ENCODE peak calls at places on chromosome 6, in six cellular contexts. One of them, this sample, is unnamed.

GRCh38 chr6:95685817-95686216 is 108.5 kb downstream of the MANEA start:
- DNase-seq in hepatocyte: no peak
- DNase-seq in cardiac fibroblast: no peak
- DNase-seq in HCT116: no peak
- DNase-seq in fibroblast of pulmonary artery: no peak
- DNase-seq in lung: no peak
- DNase-seq in this sample: no peak

GRCh38 chr6:85063611-85064010 is 299.2 kb upstream of the TBX18 start:
- DNase-seq in cardiac fibroblast: no peak
- DNase-seq in fibroblast of pulmonary artery: no peak
- DNase-seq in HCT116: no peak
- DNase-seq in hepatocyte: no peak
- DNase-seq in lung: no peak
- DNase-seq in this sample: no peak

GRCh38 chr6:156729248-156729647 is 47.9 kb upstream of the ARID1B start:
- DNase-seq in lung: no peak
- DNase-seq in HCT116: peak; percentile 26
- DNase-seq in fibroblast of pulmonary artery: peak; percentile 27
- DNase-seq in hepatocyte: no peak
- DNase-seq in cardiac fibroblast: peak; percentile 7
- DNase-seq in this sample: peak; percentile 43

GRCh38 chr6:5401845-5402738 is 140.8 kb downstream of the FARS2 start:
- DNase-seq in lung: no peak
- DNase-seq in HCT116: peak; percentile 12
- DNase-seq in cardiac fibroblast: peak; percentile 55
- DNase-seq in hepatocyte: no peak
- DNase-seq in fibroblast of pulmonary artery: peak; percentile 64
- DNase-seq in this sample: peak; percentile 41

GRCh38 chr6:141401168-141401567 is 731.6 kb upstream of the GJE1 start:
- DNase-seq in lung: no peak
- DNase-seq in cardiac fibroblast: peak; percentile 88
- DNase-seq in hepatocyte: no peak
- DNase-seq in fibroblast of pulmonary artery: peak; percentile 67
- DNase-seq in HCT116: no peak
- DNase-seq in this sample: peak; percentile 36

GRCh38 chr6:92910636-92911035 is 508.7 kb downstream of the EPHA7 start:
- DNase-seq in fibroblast of pulmonary artery: no peak
- DNase-seq in HCT116: no peak
- DNase-seq in lung: no peak
- DNase-seq in cardiac fibroblast: no peak
- DNase-seq in hepatocyte: no peak
- DNase-seq in this sample: no peak

GRCh38 chr6:2850480-2851150 is 9.0 kb upstream of the SERPINB1 start:
- DNase-seq in fibroblast of pulmonary artery: peak; percentile 88
- DNase-seq in lung: peak; percentile 69
- DNase-seq in hepatocyte: no peak
- DNase-seq in HCT116: no peak
- DNase-seq in cardiac fibroblast: peak; percentile 89
- DNase-seq in this sample: peak; percentile 50

GRCh38 chr6:22784611-22785010 is 215.2 kb downstream of the HDGFL1 start:
- DNase-seq in fibroblast of pulmonary artery: peak; percentile 44
- DNase-seq in hepatocyte: peak; percentile 17
- DNase-seq in cardiac fibroblast: peak; percentile 54
- DNase-seq in HCT116: no peak
- DNase-seq in lung: no peak
- DNase-seq in this sample: no peak

GRCh38 chr6:56595490-56596122 is 47.1 kb downstream of the DST start:
- DNase-seq in fibroblast of pulmonary artery: peak; percentile 46
- DNase-seq in hepatocyte: peak; percentile 58
- DNase-seq in cardiac fibroblast: peak; percentile 62
- DNase-seq in HCT116: peak; percentile 12
- DNase-seq in lung: no peak
- DNase-seq in this sample: peak; percentile 68

GRCh38 chr6:85403331-85404015 is 46.4 kb upstream of the NT5E start:
- DNase-seq in fibroblast of pulmonary artery: peak; percentile 93
- DNase-seq in lung: no peak
- DNase-seq in HCT116: no peak
- DNase-seq in hepatocyte: peak; percentile 28
- DNase-seq in cardiac fibroblast: peak; percentile 92
- DNase-seq in this sample: peak; percentile 81

GRCh38 chr6:43737272-43738081 is 32.5 kb upstream of the VEGFA start:
- DNase-seq in lung: no peak
- DNase-seq in hepatocyte: peak; percentile 61
- DNase-seq in fibroblast of pulmonary artery: peak; percentile 57
- DNase-seq in cardiac fibroblast: peak; percentile 58
- DNase-seq in HCT116: no peak
- DNase-seq in this sample: no peak

GRCh38 chr6:18530201-18530600 is 143.1 kb downstream of the RNF144B start:
- DNase-seq in cardiac fibroblast: no peak
- DNase-seq in HCT116: no peak
- DNase-seq in lung: no peak
- DNase-seq in fibroblast of pulmonary artery: no peak
- DNase-seq in hepatocyte: no peak
- DNase-seq in this sample: no peak

GRCh38 chr6:144134737-144135136 is 15.6 kb upstream of the STX11 start:
- DNase-seq in HCT116: no peak
- DNase-seq in lung: no peak
- DNase-seq in hepatocyte: no peak
- DNase-seq in fibroblast of pulmonary artery: no peak
- DNase-seq in cardiac fibroblast: no peak
- DNase-seq in this sample: no peak

GRCh38 chr6:21426841-21427490 is 166.6 kb upstream of the SOX4 start:
- DNase-seq in cardiac fibroblast: peak; percentile 55
- DNase-seq in HCT116: no peak
- DNase-seq in hepatocyte: no peak
- DNase-seq in fibroblast of pulmonary artery: peak; percentile 45
- DNase-seq in lung: no peak
- DNase-seq in this sample: no peak

GRCh38 chr6:168540713-168541291 is 99.8 kb downstream of the SMOC2 start:
- DNase-seq in lung: no peak
- DNase-seq in cardiac fibroblast: no peak
- DNase-seq in HCT116: no peak
- DNase-seq in hepatocyte: no peak
- DNase-seq in fibroblast of pulmonary artery: no peak
- DNase-seq in this sample: no peak

GRCh38 chr6:121627761-121628160 is 192.3 kb downstream of the GJA1 start:
- DNase-seq in lung: no peak
- DNase-seq in cardiac fibroblast: no peak
- DNase-seq in hepatocyte: peak; percentile 7
- DNase-seq in HCT116: no peak
- DNase-seq in fibroblast of pulmonary artery: no peak
- DNase-seq in this sample: no peak

GRCh38 chr6:37068523-37069270 is 63.2 kb downstream of the FGD2 start:
- DNase-seq in lung: no peak
- DNase-seq in cardiac fibroblast: no peak
- DNase-seq in hepatocyte: no peak
- DNase-seq in fibroblast of pulmonary artery: no peak
- DNase-seq in HCT116: no peak
- DNase-seq in this sample: no peak

GRCh38 chr6:103018426-103018825 is 1624.9 kb downstream of the GRIK2 start:
- DNase-seq in cardiac fibroblast: no peak
- DNase-seq in hepatocyte: no peak
- DNase-seq in HCT116: no peak
- DNase-seq in lung: no peak
- DNase-seq in fibroblast of pulmonary artery: no peak
- DNase-seq in this sample: no peak

GRCh38 chr6:158207452-158207788 is 39.3 kb downstream of the GTF2H5 start:
- DNase-seq in hepatocyte: peak; percentile 19
- DNase-seq in fibroblast of pulmonary artery: peak; percentile 85
- DNase-seq in cardiac fibroblast: peak; percentile 36
- DNase-seq in lung: no peak
- DNase-seq in HCT116: no peak
- DNase-seq in this sample: peak; percentile 28

GRCh38 chr6:139904572-139904971 is 530.1 kb upstream of the CITED2 start:
- DNase-seq in cardiac fibroblast: no peak
- DNase-seq in HCT116: no peak
- DNase-seq in hepatocyte: no peak
- DNase-seq in fibroblast of pulmonary artery: no peak
- DNase-seq in lung: no peak
- DNase-seq in this sample: no peak

GRCh38 chr6:108560463-108561308 is at the start of gene FOXO3:
- DNase-seq in hepatocyte: peak; percentile 96
- DNase-seq in lung: peak; percentile 92
- DNase-seq in fibroblast of pulmonary artery: peak; percentile 92
- DNase-seq in HCT116: peak; percentile 76
- DNase-seq in cardiac fibroblast: peak; percentile 96
- DNase-seq in this sample: peak; percentile 96

GRCh38 chr6:142728910-142729481 is 216.0 kb downstream of the HIVEP2 start:
- DNase-seq in cardiac fibroblast: peak; percentile 81
- DNase-seq in hepatocyte: peak; percentile 8
- DNase-seq in lung: no peak
- DNase-seq in fibroblast of pulmonary artery: peak; percentile 89
- DNase-seq in HCT116: no peak
- DNase-seq in this sample: peak; percentile 52

DNA sequence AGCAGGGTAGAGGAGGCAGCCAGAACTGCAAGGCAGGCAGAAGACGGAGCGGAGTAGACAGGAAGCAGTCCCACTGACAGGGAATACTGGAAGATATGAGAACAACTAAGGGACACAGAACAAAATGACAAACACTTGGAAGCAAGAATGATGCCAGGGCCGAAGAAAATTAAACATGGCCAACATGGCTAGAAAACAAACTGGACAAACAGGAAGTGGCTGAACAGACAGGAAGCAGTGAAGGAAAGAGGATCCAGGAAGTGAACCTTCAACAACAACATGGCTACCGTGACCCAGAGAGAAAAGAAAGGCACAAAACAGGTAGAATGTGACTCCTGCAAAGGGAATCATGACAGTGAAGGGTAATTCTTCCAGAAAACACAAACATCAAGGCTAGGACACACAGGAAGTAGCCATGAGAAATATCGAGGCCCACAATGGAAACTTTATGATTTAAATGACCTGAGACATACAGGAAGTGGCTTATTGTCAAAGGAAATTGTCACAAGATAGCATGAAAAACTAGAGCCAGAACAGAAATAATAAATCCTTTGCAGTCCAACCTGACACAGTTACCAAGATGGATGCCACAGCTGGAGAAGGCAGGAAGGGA is 9.1 kb downstream of the COL11A2 start:
- DNase-seq in HCT116: no peak
- DNase-seq in hepatocyte: no peak
- DNase-seq in cardiac fibroblast: no peak
- DNase-seq in lung: no peak
- DNase-seq in fibroblast of pulmonary artery: no peak
- DNase-seq in this sample: no peak
- H3K4me3 ChIP-seq in HCT116: no peak overlapping the region
- H3K4me3 ChIP-seq in hepatocyte: no peak overlapping the region
- H3K4me3 ChIP-seq in cardiac fibroblast: no peak overlapping the region
- H3K4me3 ChIP-seq in lung: no peak overlapping the region
- H3K4me3 ChIP-seq in fibroblast of pulmonary artery: no peak overlapping the region
- H3K4me3 ChIP-seq in this sample: no peak overlapping the region

GRCh38 chr6:27889275-27889627 is 22.9 kb downstream of the OR2B2 start:
- DNase-seq in hepatocyte: no peak
- DNase-seq in cardiac fibroblast: no peak
- DNase-seq in fibroblast of pulmonary artery: no peak
- DNase-seq in lung: no peak
- DNase-seq in HCT116: no peak
- DNase-seq in this sample: no peak

GRCh38 chr6:27891300-27891913 is 20.8 kb downstream of the OR2B2 start:
- DNase-seq in lung: no peak
- DNase-seq in hepatocyte: no peak
- DNase-seq in fibroblast of pulmonary artery: no peak
- DNase-seq in HCT116: no peak
- DNase-seq in cardiac fibroblast: no peak
- DNase-seq in this sample: no peak

GRCh38 chr6:27889628-27890315 is 22.4 kb downstream of the OR2B2 start:
- DNase-seq in hepatocyte: no peak
- DNase-seq in fibroblast of pulmonary artery: no peak
- DNase-seq in HCT116: peak; percentile 16
- DNase-seq in cardiac fibroblast: no peak
- DNase-seq in lung: no peak
- DNase-seq in this sample: no peak

GRCh38 chr6:27892596-27893058 is 19.6 kb downstream of the OR2B2 start:
- DNase-seq in cardiac fibroblast: no peak
- DNase-seq in hepatocyte: no peak
- DNase-seq in lung: no peak
- DNase-seq in fibroblast of pulmonary artery: peak; percentile 28
- DNase-seq in HCT116: peak; percentile 34
- DNase-seq in this sample: no peak

GRCh38 chr6:27890351-27891299 is 21.6 kb downstream of the OR2B2 start:
- DNase-seq in fibroblast of pulmonary artery: peak; percentile 97
- DNase-seq in HCT116: peak; percentile 97
- DNase-seq in lung: no peak
- DNase-seq in cardiac fibroblast: peak; percentile 96
- DNase-seq in hepatocyte: peak; percentile 86
- DNase-seq in this sample: peak; percentile 89
- TF ChIP-seq CTCF in fibroblast of pulmonary artery: no peak
- TF ChIP-seq CTCF in HCT116: no peak
- TF ChIP-seq CTCF in lung: no peak
- TF ChIP-seq CTCF in cardiac fibroblast: no peak
- TF ChIP-seq CTCF in hepatocyte: peak; percentile 5
- TF ChIP-seq CTCF in this sample: no peak

GRCh38 chr6:40754481-40755045 is 167.4 kb upstream of the LRFN2 start:
- DNase-seq in hepatocyte: no peak
- DNase-seq in fibroblast of pulmonary artery: no peak
- DNase-seq in HCT116: no peak
- DNase-seq in lung: no peak
- DNase-seq in cardiac fibroblast: no peak
- DNase-seq in this sample: no peak

GRCh38 chr6:40755749-40756452 is 168.7 kb upstream of the LRFN2 start:
- DNase-seq in hepatocyte: peak; percentile 63
- DNase-seq in fibroblast of pulmonary artery: no peak
- DNase-seq in HCT116: no peak
- DNase-seq in cardiac fibroblast: no peak
- DNase-seq in lung: no peak
- DNase-seq in this sample: no peak

GRCh38 chr6:40755046-40755681 is 168.0 kb upstream of the LRFN2 start:
- DNase-seq in hepatocyte: peak; percentile 68
- DNase-seq in HCT116: no peak
- DNase-seq in fibroblast of pulmonary artery: peak; percentile 35
- DNase-seq in cardiac fibroblast: peak; percentile 29
- DNase-seq in lung: no peak
- DNase-seq in this sample: peak; percentile 8

GRCh38 chr6:40763001-40763400 is 175.8 kb upstream of the LRFN2 start:
- DNase-seq in fibroblast of pulmonary artery: no peak
- DNase-seq in HCT116: no peak
- DNase-seq in hepatocyte: peak; percentile 80
- DNase-seq in lung: no peak
- DNase-seq in cardiac fibroblast: no peak
- DNase-seq in this sample: no peak

DNA sequence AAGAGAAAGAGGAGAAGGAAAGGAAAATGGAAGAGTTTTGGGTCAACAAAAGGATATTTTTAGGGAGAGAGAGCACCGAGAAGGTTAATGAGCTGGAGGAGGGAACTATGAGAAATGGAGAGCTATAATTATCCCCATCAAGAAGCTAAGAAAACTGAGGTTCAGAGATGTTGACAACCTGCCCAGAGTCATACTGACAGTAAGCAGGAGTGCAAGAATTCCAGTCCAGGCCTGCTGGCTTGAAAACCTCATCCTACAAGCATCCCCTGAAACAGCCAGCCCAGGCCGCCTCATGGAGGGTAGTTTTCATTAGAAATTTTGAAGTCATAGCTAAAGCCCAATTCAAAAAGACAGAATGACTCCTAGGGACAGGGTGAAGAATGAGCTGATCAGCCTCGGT is 172.1 kb upstream of the LRFN2 start:
- DNase-seq in HCT116: no peak
- DNase-seq in lung: no peak
- DNase-seq in fibroblast of pulmonary artery: no peak
- DNase-seq in hepatocyte: no peak
- DNase-seq in cardiac fibroblast: no peak
- DNase-seq in this sample: no peak
- H3K4me3 ChIP-seq in HCT116: no peak overlapping the region
- H3K4me3 ChIP-seq in lung: no peak overlapping the region
- H3K4me3 ChIP-seq in fibroblast of pulmonary artery: no peak overlapping the region
- H3K4me3 ChIP-seq in hepatocyte: no peak overlapping the region
- H3K4me3 ChIP-seq in cardiac fibroblast: no peak overlapping the region
- H3K4me3 ChIP-seq in this sample: no peak overlapping the region

GRCh38 chr6:107274288-107274687 is 159.0 kb upstream of the BEND3 start:
- DNase-seq in fibroblast of pulmonary artery: no peak
- DNase-seq in HCT116: no peak
- DNase-seq in lung: no peak
- DNase-seq in hepatocyte: no peak
- DNase-seq in cardiac fibroblast: no peak
- DNase-seq in this sample: no peak
- TF ChIP-seq CTCF in fibroblast of pulmonary artery: no peak
- TF ChIP-seq CTCF in HCT116: no peak
- TF ChIP-seq CTCF in lung: no peak
- TF ChIP-seq CTCF in hepatocyte: no peak
- TF ChIP-seq CTCF in cardiac fibroblast: no peak
- TF ChIP-seq CTCF in this sample: no peak

This sample was measured in foreskin fibroblast.